ENCODE peak calls at places on chromosomes 1 and 21, in five cellular contexts. D is small intestine, R is A549, Z is fibroblast of lung, W is ovary. E is an unnamed sample.

GRCh38 chr1:211616231-211617031 is 37.5 kb upstream of the SLC30A1 start:
- DNase-seq in D (no peak), R (no peak), Z (peak), W (peak), E (no peak)

GRCh38 chr1:29317063-29317915 is 81.0 kb downstream of the PTPRU start:
- DNase-seq in D (no peak), R (no peak), Z (no peak), W (no peak), E (no peak)

GRCh38 chr1:52595061-52595460 is 7.1 kb upstream of the GPX7 start:
- DNase-seq in D (no peak), R (no peak), Z (no peak), W (no peak), E (no peak)

GRCh38 chr1:55359611-55360010 is 144.4 kb upstream of the USP24 start:
- DNase-seq in D (no peak), R (no peak), Z (no peak), W (no peak), E (no peak)

GRCh38 chr1:83097715-83098613 is 901.0 kb downstream of the TTLL7 start:
- DNase-seq in D (no peak), R (no peak), Z (no peak), W (no peak), E (no peak)

GRCh38 chr1:81435175-81435574 is 365.6 kb upstream of the ADGRL2 start:
- DNase-seq in D (no peak), R (no peak), Z (peak), W (no peak), E (no peak)

GRCh38 chr1:95467036-95467435 is 233.0 kb downstream of the RWDD3 start:
- DNase-seq in D (no peak), R (no peak), Z (peak), W (no peak), E (no peak)

GRCh38 chr1:23651069-23651808 is 40.4 kb upstream of the RPL11 start:
- DNase-seq in D (peak), R (peak), Z (no peak), W (no peak), E (no peak)

GRCh38 chr1:113040041-113040440 is 33.0 kb upstream of the LRIG2 start:
- DNase-seq in D (peak), R (no peak), Z (no peak), W (no peak), E (no peak)

GRCh38 chr1:229109320-229109761 is 161.6 kb upstream of the RAB4A start:
- DNase-seq in D (no peak), R (no peak), Z (no peak), W (no peak), E (no peak)

GRCh38 chr1:93471911-93472310 is 24.0 kb downstream of the FNBP1L start:
- DNase-seq in D (no peak), R (no peak), Z (peak), W (no peak), E (peak)

GRCh38 chr1:6423321-6423999 is 1.1 kb upstream of the ESPN start:
- DNase-seq in D (peak), R (no peak), Z (no peak), W (no peak), E (no peak)

GRCh38 chr1:187051618-187052232 is 223.0 kb downstream of the PLA2G4A start:
- DNase-seq in D (peak), R (peak), Z (peak), W (no peak), E (peak)

GRCh38 chr1:200846421-200846820 is 26.4 kb upstream of the GPR25 start:
- DNase-seq in D (no peak), R (no peak), Z (no peak), W (no peak), E (no peak)

GRCh38 chr1:224380003-224380402 is 23.3 kb downstream of the CNIH4 start:
- DNase-seq in D (peak), R (no peak), Z (no peak), W (no peak), E (no peak)

GRCh38 chr1:227788279-227789041 is 27.0 kb upstream of the PRSS38 start:
- DNase-seq in D (peak), R (peak), Z (no peak), W (peak), E (no peak)

GRCh38 chr1:225809842-225810578 is at the start of gene EPHX1:
- DNase-seq in D (peak), R (peak), Z (peak), W (peak), E (peak)

GRCh38 chr21:35438643-35439404 is 389.7 kb upstream of the RUNX1 start:
- DNase-seq in D (peak), R (no peak), Z (peak), W (no peak), E (peak)

GRCh38 chr1:3642921-3643675 is 6.8 kb downstream of the WRAP73 start:
- DNase-seq in D (no peak), R (no peak), Z (no peak), W (no peak), E (no peak)

GRCh38 chr1:62891961-62892562 is 108.1 kb downstream of the ATG4C start:
- DNase-seq in D (no peak), R (no peak), Z (no peak), W (no peak), E (peak)

GRCh38 chr1:244046907-244047738 is 4.0 kb upstream of the ZBTB18 start:
- DNase-seq in D (peak), R (no peak), Z (peak), W (no peak), E (peak)

GRCh38 chr21:15190412-15190811 is 125.6 kb upstream of the NRIP1 start:
- DNase-seq in D (no peak), R (no peak), Z (no peak), W (no peak), E (no peak)

GRCh38 chr1:24207709-24208108 is 20.6 kb upstream of the IFNLR1 start:
- DNase-seq in D (no peak), R (no peak), Z (no peak), W (no peak), E (no peak)

GRCh38 chr1:9590201-9590600 is 1.5 kb downstream of the TMEM201 start:
- DNase-seq in D (no peak), R (no peak), Z (no peak), W (no peak), E (no peak)

GRCh38 chr1:234921266-234922062 is 207.2 kb downstream of the TOMM20 start:
- DNase-seq in D (no peak), R (no peak), Z (no peak), W (no peak), E (peak)

GRCh38 chr1:84339503-84339902 is 38.0 kb downstream of the SAMD13 start:
- DNase-seq in D (no peak), R (no peak), Z (no peak), W (no peak), E (peak)

GRCh38 chr1:202135221-202135721 is 9.3 kb downstream of the ARL8A start:
- DNase-seq in D (peak), R (peak), Z (peak), W (peak), E (peak)

GRCh38 chr1:114130213-114130612 is 23.5 kb downstream of the SYT6 start:
- DNase-seq in D (no peak), R (no peak), Z (no peak), W (no peak), E (no peak)

GRCh38 chr1:202107801-202108731 is 14.7 kb upstream of the GPR37L1 start:
- DNase-seq in D (peak), R (peak), Z (no peak), W (no peak), E (no peak)

GRCh38 chr1:44810101-44810761 is 1.9 kb downstream of the BTBD19 start:
- DNase-seq in D (no peak), R (no peak), Z (no peak), W (peak), E (peak)

GRCh38 chr21:25878334-25878733 is 143.6 kb downstream of the GABPA start:
- DNase-seq in D (no peak), R (no peak), Z (no peak), W (no peak), E (no peak)

GRCh38 chr1:162822391-162823200 is 32.1 kb downstream of the HSD17B7 start:
- DNase-seq in D (peak), R (peak), Z (no peak), W (peak), E (no peak)

GRCh38 chr1:234478481-234479309 is at the start of gene TARBP1:
- DNase-seq in D (peak), R (peak), Z (peak), W (peak), E (peak)

GRCh38 chr1:17849216-17849615 is 94.1 kb downstream of the ACTL8 start:
- DNase-seq in D (no peak), R (no peak), Z (peak), W (no peak), E (peak)

GRCh38 chr21:33947451-33948095 is 32.0 kb upstream of the ATP5PO start:
- DNase-seq in D (peak), R (peak), Z (peak), W (peak), E (peak)

GRCh38 chr1:207654320-207654719 is 9.4 kb downstream of the CR1L start:
- DNase-seq in D (no peak), R (no peak), Z (peak), W (no peak), E (no peak)

GRCh38 chr1:27318596-27318995 is 3.4 kb upstream of the TMEM222 start:
- DNase-seq in D (no peak), R (no peak), Z (no peak), W (no peak), E (peak)

GRCh38 chr1:7427901-7428300 is 343.2 kb upstream of the VAMP3 start:
- DNase-seq in D (no peak), R (no peak), Z (no peak), W (no peak), E (no peak)

GRCh38 chr1:32606565-32606964 is 43.8 kb downstream of the ZBTB8OS start:
- DNase-seq in D (no peak), R (no peak), Z (no peak), W (no peak), E (no peak)

GRCh38 chr1:111474521-111474920 is 737 bp downstream of the C1orf162 start:
- DNase-seq in D (no peak), R (no peak), Z (no peak), W (no peak), E (no peak)
- H3K4me3 ChIP-seq in D (no peak), R (no peak), Z (no peak), W (no peak), E (no peak)

DNA sequence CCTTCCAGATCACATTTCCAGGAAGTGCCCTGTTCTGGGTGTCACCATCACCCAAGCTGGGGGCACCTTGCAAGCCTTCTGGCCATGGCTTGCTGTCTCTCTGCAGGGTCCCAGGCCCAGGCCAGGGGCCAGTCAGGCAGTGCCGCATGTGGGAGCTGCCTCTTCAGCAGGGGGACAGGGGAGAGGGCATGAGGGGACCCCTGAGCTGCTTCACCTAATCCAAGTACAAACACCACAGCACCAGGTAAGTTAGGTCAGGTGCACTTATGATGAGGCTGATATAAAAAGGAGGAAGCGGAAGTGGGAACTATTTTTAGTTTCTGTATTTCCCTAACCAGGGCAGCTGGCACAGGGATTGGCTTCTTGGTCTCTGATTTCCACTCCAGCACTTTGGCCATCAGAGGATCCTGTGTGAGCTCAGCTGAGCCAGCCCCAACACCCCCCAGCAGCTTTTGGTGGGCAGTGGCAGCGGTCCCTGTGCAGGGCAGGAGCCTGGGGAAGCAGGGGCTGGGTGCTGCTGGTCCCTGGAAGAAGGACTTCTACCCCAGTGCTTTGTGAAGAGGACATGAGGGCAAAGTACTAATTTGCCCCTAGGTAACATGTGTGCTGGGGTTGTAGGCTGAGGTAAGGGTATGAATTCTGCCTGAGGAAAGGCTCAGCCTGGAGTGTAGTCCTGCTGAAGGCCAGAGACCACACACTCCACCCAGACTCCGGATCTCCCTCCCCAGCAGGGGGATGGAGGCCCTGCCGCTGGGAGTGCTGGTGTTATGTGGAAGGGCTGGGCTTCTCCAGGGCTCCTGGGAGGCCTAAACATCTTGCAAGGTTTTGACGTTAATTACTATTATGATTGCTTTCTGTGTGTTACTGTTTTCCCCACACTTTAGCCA is 3.3 kb upstream of the PCBP3 start:
- DNase-seq in D (peak), R (no peak), Z (no peak), W (no peak), E (no peak)
- H3K4me3 ChIP-seq in D (no peak), R (no peak), Z (no peak), W (no peak), E (no peak)

DNA sequence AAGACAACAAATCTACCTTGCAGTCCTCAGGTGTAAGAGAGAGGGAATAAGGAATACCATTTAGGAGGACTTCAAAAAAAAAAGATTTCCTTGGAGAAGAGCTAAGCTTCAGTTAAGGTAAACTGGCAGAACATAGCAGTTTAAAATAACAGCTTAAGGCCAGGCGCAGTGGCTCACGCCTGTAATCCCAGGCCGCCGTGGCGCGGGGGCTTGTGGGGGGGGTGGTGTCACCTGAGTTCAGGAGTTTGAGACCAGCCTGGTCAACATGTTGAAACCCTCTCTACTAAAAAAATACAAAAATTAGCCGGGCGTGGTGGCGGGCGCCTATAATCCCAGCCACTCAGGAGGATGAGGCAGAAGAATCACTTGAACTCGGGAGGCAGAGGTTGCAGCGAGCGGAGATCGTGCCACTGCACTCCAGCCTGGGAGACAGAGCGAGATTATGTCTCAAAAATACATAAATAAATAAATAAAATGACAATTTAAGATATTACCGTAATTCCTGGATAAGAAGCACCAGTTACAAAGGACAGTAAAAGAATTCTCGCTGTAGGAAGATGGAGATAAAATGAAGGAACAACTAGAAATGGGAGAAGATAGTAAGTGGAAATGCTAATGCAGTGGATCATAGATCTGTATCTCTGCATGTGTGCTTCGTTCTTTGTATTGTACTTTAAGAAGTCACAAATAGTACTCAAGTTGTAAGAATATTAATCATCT is 1140.2 kb downstream of the NCAM2 start:
- DNase-seq in D (no peak), R (no peak), Z (no peak), W (no peak), E (no peak)
- H3K4me3 ChIP-seq in D (no peak), R (no peak), Z (no peak), W (no peak), E (no peak)

GRCh38 chr1:222736470-222736869 is 532 bp upstream of the FAM177B start:
- DNase-seq in D (no peak), R (no peak), Z (no peak), W (no peak), E (no peak)
- H3K4me3 ChIP-seq in D (no peak), R (no peak), Z (no peak), W (no peak), E (no peak)

GRCh38 chr1:160640359-160641123 is 6.3 kb downstream of the SLAMF1 start:
- DNase-seq in D (no peak), R (no peak), Z (no peak), W (no peak), E (no peak)
- H3K4me3 ChIP-seq in D (no peak), R (no peak), Z (no peak), W (no peak), E (no peak)

DNA sequence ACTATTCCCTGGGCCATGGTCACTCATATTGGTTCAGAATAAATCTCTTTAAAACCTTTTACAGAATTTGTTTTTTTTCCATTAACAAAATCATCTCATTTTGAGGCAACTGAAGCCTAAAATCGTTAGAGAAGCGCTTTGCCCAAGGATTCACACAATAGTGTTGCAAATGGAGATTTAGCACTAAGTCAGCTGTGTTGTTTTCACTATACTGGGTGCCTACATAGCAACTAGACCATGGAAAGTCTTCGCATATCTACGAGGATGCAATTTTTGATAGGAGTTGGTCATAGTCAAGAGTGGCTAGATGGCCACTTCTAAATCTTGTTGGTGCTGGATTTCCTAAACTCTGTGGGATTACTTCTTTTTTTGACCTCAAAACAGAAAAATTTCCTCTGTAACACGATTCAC is 530 bp upstream of the TIPRL start:
- DNase-seq in D (no peak), R (no peak), Z (no peak), W (no peak), E (no peak)
- H3K4me3 ChIP-seq in D (peak), R (peak), Z (no peak), W (peak), E (peak)

GRCh38 chr1:154500533-154500932 is 1.5 kb upstream of the TDRD10 start:
- DNase-seq in D (no peak), R (no peak), Z (no peak), W (no peak), E (no peak)

GRCh38 chr1:154501423-154502065 is 475 bp upstream of the TDRD10 start:
- DNase-seq in D (no peak), R (no peak), Z (no peak), W (peak), E (peak)

GRCh38 chr1:154503898-154504297 is 1.7 kb upstream of the SHE start:
- DNase-seq in D (no peak), R (no peak), Z (no peak), W (no peak), E (no peak)

GRCh38 chr1:154502066-154502741 is at the start of the genes SHE and TDRD10:
- DNase-seq in D (no peak), R (no peak), Z (no peak), W (peak), E (no peak)

GRCh38 chr1:154502742-154503111 is 515 bp upstream of the SHE start:
- DNase-seq in D (no peak), R (no peak), Z (no peak), W (peak), E (no peak)
- H3K4me3 ChIP-seq in D (no peak), R (no peak), Z (no peak), W (peak), E (no peak)

GRCh38 chr1:198691063-198691462 is 52.2 kb downstream of the PTPRC start:
- DNase-seq in D (no peak), R (no peak), Z (no peak), W (no peak), E (no peak)

GRCh38 chr1:198699167-198700015 is 60.6 kb downstream of the PTPRC start:
- DNase-seq in D (peak), R (peak), Z (peak), W (no peak), E (peak)

GRCh38 chr1:198693321-198693720 is 54.5 kb downstream of the PTPRC start:
- DNase-seq in D (no peak), R (no peak), Z (no peak), W (no peak), E (no peak)

GRCh38 chr1:198696211-198696610 is 57.4 kb downstream of the PTPRC start:
- DNase-seq in D (no peak), R (no peak), Z (no peak), W (no peak), E (no peak)

DNA sequence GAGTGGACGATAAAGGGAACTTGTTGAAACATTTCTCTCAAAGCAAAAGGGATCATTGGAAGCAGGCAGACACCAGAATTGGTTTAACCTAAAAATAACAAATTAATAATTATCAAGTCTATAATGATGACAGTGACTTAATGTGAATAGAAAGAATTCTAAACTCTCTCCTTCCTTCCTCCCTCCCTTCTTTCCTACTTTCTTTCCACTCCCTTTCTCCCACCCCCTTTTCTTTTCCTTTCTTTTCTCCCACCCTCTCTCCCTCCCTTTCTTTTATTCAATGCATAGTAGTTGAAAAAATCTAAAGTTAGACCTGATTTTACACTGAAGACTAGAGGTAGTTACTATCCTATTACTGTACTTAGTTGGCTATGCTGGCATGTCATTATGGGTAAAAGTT is 55.7 kb downstream of the PTPRC start:
- DNase-seq in D (no peak), R (no peak), Z (no peak), W (no peak), E (no peak)
- H3K4me3 ChIP-seq in D (no peak), R (no peak), Z (no peak), W (no peak), E (no peak)